ENCODE peak calls at places on chromosomes 2 and 18, in nine cellular contexts. M is NB4, H is H1, Z is A549, V is HCT116, O is endothelial cell of umbilical vein, X is SK-N-SH, P is HepG2, A is K562. Q is an unnamed sample.

GRCh38 chr2:102138331-102138730 is 4.2 kb upstream of the IL1R1 start:
- DNase-seq in M (peak; percentile 65), H (no peak), Z (no peak), V (no peak), O (no peak), X (no peak), P (no peak), A (no peak), Q (no peak)

GRCh38 chr18:72652990-72653593 is 109.0 kb upstream of the CBLN2 start:
- DNase-seq in M (peak; percentile 59), H (peak; percentile 29), Z (peak; percentile 4), V (no peak), O (peak; percentile 26), X (peak; percentile 61), P (peak; percentile 48), A (peak; percentile 13), Q (no peak)

GRCh38 chr2:127324635-127325034 is 30.7 kb upstream of the ERCC3 start:
- DNase-seq in M (peak; percentile 58), H (no peak), Z (peak; percentile 25), V (no peak), O (peak; percentile 66), X (peak; percentile 50), P (peak; percentile 59), A (peak; percentile 31), Q (no peak)

GRCh38 chr2:224938670-224939309 is 103.5 kb downstream of the DOCK10 start:
- DNase-seq in M (no peak), H (no peak), Z (no peak), V (no peak), O (peak; percentile 94), X (no peak), P (no peak), A (no peak), Q (no peak)

GRCh38 chr2:218291318-218291933 is 877 bp downstream of the TMBIM1 start:
- DNase-seq in M (peak; percentile 41), H (no peak), Z (no peak), V (no peak), O (no peak), X (no peak), P (no peak), A (no peak), Q (no peak)

GRCh38 chr2:190782264-190782663 is 98.4 kb upstream of the GLS start:
- DNase-seq in M (peak; percentile 10), H (no peak), Z (no peak), V (no peak), O (no peak), X (no peak), P (no peak), A (no peak), Q (no peak)

GRCh38 chr18:57839942-57840381 is 36.8 kb upstream of the ATP8B1 start:
- DNase-seq in M (no peak), H (no peak), Z (no peak), V (no peak), O (peak; percentile 71), X (no peak), P (no peak), A (no peak), Q (no peak)

GRCh38 chr18:57844319-57844718 is 41.2 kb upstream of the ATP8B1 start:
- DNase-seq in M (no peak), H (no peak), Z (no peak), V (no peak), O (no peak), X (no peak), P (no peak), A (no peak), Q (no peak)

GRCh38 chr18:64513401-64513800 is 364.5 kb upstream of the LINC00305 start:
- DNase-seq in M (no peak), H (no peak), Z (no peak), V (no peak), O (no peak), X (no peak), P (no peak), A (no peak), Q (no peak)

GRCh38 chr2:196238836-196239380 is 67.5 kb upstream of the STK17B start:
- DNase-seq in M (no peak), H (no peak), Z (no peak), V (no peak), O (no peak), X (no peak), P (no peak), A (no peak), Q (no peak)

GRCh38 chr2:27501042-27501441 is 4.4 kb downstream of the GCKR start:
- DNase-seq in M (no peak), H (no peak), Z (no peak), V (no peak), O (no peak), X (no peak), P (no peak), A (no peak), Q (no peak)

DNA sequence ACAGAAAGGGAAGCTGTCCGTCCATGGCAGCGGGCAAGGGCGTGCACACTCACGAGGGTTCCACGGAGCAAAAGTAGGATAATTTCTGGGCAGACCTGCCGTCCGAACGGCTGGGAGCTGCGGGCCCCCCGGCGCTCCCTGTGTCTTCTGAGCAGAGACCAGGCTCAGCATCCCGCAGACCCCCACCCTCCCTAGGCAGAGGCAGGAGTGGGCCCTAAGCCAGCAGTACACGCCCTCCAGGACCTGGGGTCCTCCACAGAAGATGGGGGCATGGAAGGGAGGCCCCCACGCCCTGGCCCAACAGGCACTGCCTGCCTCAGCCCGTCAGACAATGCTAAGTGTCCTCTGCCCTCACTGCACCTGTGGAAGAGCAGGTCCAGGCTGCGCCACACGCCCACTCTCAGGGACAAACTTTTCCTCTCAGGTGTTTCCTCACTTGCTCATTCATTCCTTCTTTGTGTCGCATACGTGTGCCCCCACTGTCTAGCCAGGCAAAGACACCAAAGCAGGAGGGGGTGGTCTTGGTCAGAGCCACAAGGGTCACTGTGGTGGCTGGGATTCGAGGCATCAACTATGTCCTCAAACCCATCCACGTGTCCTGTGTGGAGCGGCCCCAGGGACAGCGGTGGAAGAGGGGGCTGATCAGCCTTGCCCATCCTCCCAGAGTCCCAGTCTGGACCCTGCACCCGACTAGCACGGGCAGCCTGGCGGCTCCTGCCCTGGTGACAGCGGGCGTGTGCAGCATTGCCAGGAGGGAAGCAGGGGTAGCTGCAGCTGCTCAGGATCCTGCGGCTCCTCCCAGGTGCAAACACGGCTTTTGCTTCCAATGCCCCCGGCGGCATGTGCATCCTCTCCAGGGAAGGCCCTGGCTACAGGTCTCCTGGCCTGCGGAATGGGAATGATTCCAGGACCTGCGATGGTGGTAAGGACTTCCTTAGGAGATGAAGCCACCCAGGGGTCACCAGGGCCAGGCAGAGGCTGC is 2.4 kb upstream of the GPC1 start:
- DNase-seq in M (no peak), H (no peak), Z (no peak), V (no peak), O (no peak), X (no peak), P (no peak), A (no peak), Q (no peak)
- H3K4me3 ChIP-seq in M (no peak overlapping the region), H (no peak overlapping the region), Z (peak overlapping the region; percentile 90), V (peak overlapping the region; percentile 74), O (no peak overlapping the region), X (no peak overlapping the region), P (no peak overlapping the region), A (no peak overlapping the region), Q (no peak overlapping the region)

DNA sequence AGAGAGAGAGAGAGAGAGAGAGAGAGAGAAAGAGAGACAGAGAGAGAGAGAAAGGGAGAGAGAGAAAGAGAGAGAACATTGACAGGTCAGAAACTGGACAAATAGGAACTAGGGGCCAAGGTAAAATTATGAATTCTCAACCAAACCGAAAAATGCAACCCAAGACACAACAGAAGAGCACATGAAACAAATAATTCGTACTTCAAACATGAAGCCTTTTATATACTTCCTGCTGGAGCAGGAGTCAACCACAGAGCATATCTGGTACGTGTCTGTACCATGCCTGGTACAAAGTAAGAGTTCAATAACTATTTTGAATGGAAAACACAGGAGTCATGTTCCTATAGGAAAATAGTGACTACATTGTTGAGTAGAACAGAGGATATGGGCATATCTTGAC is 6.5 kb upstream of the VPS54 start:
- DNase-seq in M (no peak), H (no peak), Z (no peak), V (no peak), O (no peak), X (no peak), P (no peak), A (no peak), Q (no peak)
- TF ChIP-seq MAX in M (no peak), H (no peak), Z (no peak), V (no peak), O (no peak), X (no peak), P (no peak), A (no peak), Q (no peak)

GRCh38 chr2:170408461-170409163 is 230.7 kb downstream of the MYO3B start:
- DNase-seq in M (peak; percentile 57), H (peak; percentile 0), Z (no peak), V (no peak), O (peak; percentile 13), X (peak; percentile 12), P (no peak), A (no peak), Q (no peak)
- H3K4me3 ChIP-seq in M (no peak overlapping the region), H (no peak overlapping the region), Z (no peak overlapping the region), V (no peak overlapping the region), O (no peak overlapping the region), X (no peak overlapping the region), P (peak overlapping the region; percentile 11), A (no peak overlapping the region), Q (no peak overlapping the region)

GRCh38 chr2:2232167-2232566 is 98.9 kb downstream of the MYT1L start:
- DNase-seq in M (no peak), H (no peak), Z (no peak), V (no peak), O (no peak), X (no peak), P (no peak), A (no peak), Q (no peak)
- TF ChIP-seq MAX in M (no peak), H (no peak), Z (no peak), V (no peak), O (no peak), X (no peak), P (no peak), A (no peak), Q (no peak)

GRCh38 chr2:170717599-170717963 is 2.4 kb downstream of the SP5 start:
- DNase-seq in M (no peak), H (no peak), Z (no peak), V (no peak), O (no peak), X (no peak), P (no peak), A (no peak), Q (no peak)
- H3K4me3 ChIP-seq in M (no peak overlapping the region), H (no peak overlapping the region), Z (no peak overlapping the region), V (no peak overlapping the region), O (no peak overlapping the region), X (no peak overlapping the region), P (peak overlapping the region; percentile 99), A (no peak overlapping the region), Q (no peak overlapping the region)

DNA sequence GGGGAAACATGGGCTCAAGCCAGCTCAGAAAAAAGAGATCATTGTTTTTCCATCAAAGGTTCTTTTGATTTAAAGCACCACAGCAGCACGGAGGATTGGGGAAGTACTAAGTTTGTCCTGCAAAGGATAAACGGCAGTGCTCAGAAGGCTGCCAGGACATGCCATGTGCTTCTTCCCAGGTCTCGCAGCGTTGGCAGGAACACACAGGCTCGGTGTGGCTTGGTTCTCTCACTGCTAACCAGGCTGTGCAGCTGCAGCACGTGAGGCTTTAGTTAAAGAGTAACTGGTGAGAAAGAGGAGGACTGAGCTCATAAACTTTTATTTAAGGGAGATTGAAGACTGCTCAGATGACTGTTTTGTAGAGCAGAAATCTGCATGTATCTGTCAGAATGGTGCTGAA is 264.3 kb downstream of the TSN start:
- DNase-seq in M (no peak), H (no peak), Z (no peak), V (no peak), O (no peak), X (no peak), P (no peak), A (no peak), Q (no peak)
- TF ChIP-seq MAX in M (no peak), H (peak; percentile 65), Z (no peak), V (no peak), O (no peak), X (no peak), P (no peak), A (no peak), Q (no peak)

GRCh38 chr2:30115141-30115980 is 31.4 kb upstream of the YPEL5 start:
- DNase-seq in M (peak; percentile 82), H (peak; percentile 57), Z (peak; percentile 68), V (peak; percentile 76), O (peak; percentile 68), X (peak; percentile 86), P (peak; percentile 77), A (peak; percentile 70), Q (peak; percentile 20)
- H3K4me3 ChIP-seq in M (no peak overlapping the region), H (no peak overlapping the region), Z (no peak overlapping the region), V (no peak overlapping the region), O (no peak overlapping the region), X (no peak overlapping the region), P (no peak overlapping the region), A (no peak overlapping the region), Q (no peak overlapping the region)

Q was measured in GM12878.